ENCODE peak calls at places on chromosomes 11 and 22, in five cellular contexts. I, V, Q, B and J are unnamed samples.

GRCh38 chr22:31286360-31287255 is 5.7 kb downstream of the PIK3IP1 start:
- DNase-seq in B (no peak), V (peak; percentile 92), Q (no peak), I (no peak), J (no peak)

GRCh38 chr22:43867839-43868652 is 5.7 kb upstream of the SULT4A1 start:
- DNase-seq in I (peak; percentile 70), V (peak; percentile 63), B (peak; percentile 53), Q (peak; percentile 37), J (peak; percentile 5)

GRCh38 chr11:116927163-116927772 is 89.8 kb upstream of the APOA1 start:
- DNase-seq in V (peak; percentile 79), B (no peak), Q (no peak), I (no peak), J (no peak)

GRCh38 chr22:46931881-46932280 is 169.4 kb downstream of the TBC1D22A start:
- DNase-seq in V (no peak), I (no peak), B (peak; percentile 24), Q (no peak), J (peak; percentile 73)

GRCh38 chr22:37187891-37188761 is at the start of gene C1QTNF6:
- DNase-seq in V (peak; percentile 46), I (peak; percentile 80), B (peak; percentile 72), Q (no peak), J (peak; percentile 75)

GRCh38 chr11:12050911-12051667 is 42.7 kb upstream of the DKK3 start:
- DNase-seq in Q (no peak), B (no peak), V (no peak), I (no peak), J (no peak)

GRCh38 chr11:111604392-111605009 is 2.3 kb downstream of the SIK2 start:
- DNase-seq in I (peak; percentile 57), B (peak; percentile 51), Q (peak; percentile 26), V (no peak), J (peak; percentile 27)

GRCh38 chr11:134224710-134225662 is 515 bp downstream of the VPS26B start:
- DNase-seq in V (peak; percentile 67), B (peak; percentile 42), Q (no peak), I (peak; percentile 28), J (no peak)

GRCh38 chr11:77190331-77191075 is 62.5 kb downstream of the MYO7A start:
- DNase-seq in B (no peak), I (no peak), V (no peak), Q (no peak), J (no peak)

GRCh38 chr22:17836977-17837742 is 62.9 kb upstream of the BID start:
- DNase-seq in B (no peak), Q (no peak), I (no peak), V (no peak), J (no peak)

GRCh38 chr11:75270896-75271415 is 30.4 kb downstream of the TPBGL start:
- DNase-seq in V (peak; percentile 42), Q (no peak), I (peak; percentile 32), B (peak; percentile 19), J (no peak)

GRCh38 chr11:67014343-67014742 is 8.6 kb upstream of the SYT12 start:
- DNase-seq in V (no peak), Q (no peak), B (no peak), I (no peak), J (no peak)

GRCh38 chr11:117610901-117611300 is 186.1 kb downstream of the DSCAML1 start:
- DNase-seq in I (no peak), Q (no peak), V (no peak), B (peak; percentile 18), J (no peak)

GRCh38 chr22:40244586-40244985 is 66.9 kb downstream of the TNRC6B start:
- DNase-seq in Q (peak; percentile 18), V (no peak), I (no peak), B (no peak), J (no peak)

GRCh38 chr11:14577290-14577689 is 57.1 kb upstream of the PSMA1 start:
- DNase-seq in V (no peak), I (no peak), Q (no peak), B (no peak), J (no peak)

GRCh38 chr11:108324587-108324986 is 101.7 kb downstream of the ATM start:
- DNase-seq in B (peak; percentile 58), V (no peak), Q (peak; percentile 1), I (peak; percentile 39), J (no peak)

GRCh38 chr22:26580240-26580962 is 9.5 kb downstream of the TPST2 start:
- DNase-seq in V (no peak), I (no peak), B (no peak), Q (no peak), J (no peak)

GRCh38 chr11:125685228-125685627 is 4.6 kb upstream of the ACRV1 start:
- DNase-seq in Q (no peak), B (no peak), V (no peak), I (no peak), J (no peak)

GRCh38 chr11:80462211-80462610 is 1021.4 kb upstream of the TENM4 start:
- DNase-seq in I (no peak), B (no peak), V (no peak), Q (no peak), J (peak; percentile 10)

GRCh38 chr11:77082838-77083552 is 16.2 kb downstream of the CAPN5 start:
- DNase-seq in I (peak; percentile 72), B (no peak), V (peak; percentile 81), Q (no peak), J (no peak)

GRCh38 chr11:94885133-94885532 is 88.2 kb downstream of the CWC15 start:
- DNase-seq in Q (no peak), V (no peak), B (peak; percentile 57), I (no peak), J (peak; percentile 48)

GRCh38 chr22:40443675-40444482 is 73.5 kb downstream of the SGSM3 start:
- DNase-seq in B (no peak), V (no peak), I (no peak), Q (no peak), J (no peak)

GRCh38 chr11:49851511-49851910 is 100.7 kb upstream of the OR4C13 start:
- DNase-seq in I (no peak), V (no peak), Q (no peak), B (no peak), J (no peak)

GRCh38 chr11:61966673-61967176 is 709 bp downstream of the FTH1 start:
- DNase-seq in Q (no peak), B (peak; percentile 45), I (peak; percentile 52), V (peak; percentile 60), J (no peak)

GRCh38 chr11:35822815-35823495 is 120.9 kb upstream of the LDLRAD3 start:
- DNase-seq in I (peak; percentile 15), V (no peak), B (no peak), Q (no peak), J (no peak)

GRCh38 chr11:295351-296205 is 3.7 kb downstream of the IFITM5 start:
- DNase-seq in Q (no peak), I (no peak), B (no peak), V (peak; percentile 45), J (no peak)

GRCh38 chr22:48707749-48708557 is 1119.7 kb downstream of the BRD1 start:
- DNase-seq in Q (no peak), I (no peak), B (no peak), V (no peak), J (no peak)

GRCh38 chr22:29617922-29618629 is 14.6 kb downstream of the NF2 start:
- DNase-seq in V (no peak), Q (no peak), B (peak; percentile 64), I (peak; percentile 46), J (peak; percentile 73)

GRCh38 chr11:35035894-35036408 is 103.0 kb upstream of the CD44 start:
- DNase-seq in B (peak; percentile 98), I (peak; percentile 99), V (no peak), Q (no peak), J (peak; percentile 88)

GRCh38 chr11:67406969-67407699 is 3.3 kb downstream of the TBC1D10C start:
- DNase-seq in I (no peak), V (peak; percentile 64), B (no peak), Q (no peak), J (no peak)

GRCh38 chr22:24550902-24551229 is 4.1 kb downstream of the GUCD1 start:
- DNase-seq in Q (no peak), B (no peak), V (no peak), I (no peak), J (no peak)

GRCh38 chr22:16776088-16776487 is 49.1 kb downstream of the XKR3 start:
- DNase-seq in I (no peak), Q (no peak), B (no peak), V (no peak), J (no peak)

GRCh38 chr11:76102772-76103171 is 103.5 kb downstream of the WNT11 start:
- DNase-seq in B (no peak), I (peak; percentile 69), Q (no peak), V (peak; percentile 48), J (no peak)

GRCh38 chr22:36433318-36434231 is 45.8 kb upstream of the MYH9 start:
- DNase-seq in Q (no peak), B (no peak), V (no peak), I (no peak), J (no peak)

GRCh38 chr11:19242184-19242932 is 1.6 kb upstream of the E2F8 start:
- DNase-seq in Q (no peak), I (peak; percentile 13), B (peak; percentile 19), V (no peak), J (no peak)

GRCh38 chr11:28476053-28476452 is 367.9 kb downstream of the METTL15 start:
- DNase-seq in B (no peak), V (no peak), I (no peak), Q (no peak), J (no peak)